ENCODE peak calls at places on chromosomes 13 and 19, in five cellular contexts. I, T, B, E and A are unnamed samples.

GRCh38 chr19:1622007-1622406 is 16.7 kb upstream of the UQCR11 start:
- DNase-seq in I (no peak), T (no peak), B (no peak), E (no peak), A (no peak)

GRCh38 chr13:99766641-99767045 is 204.9 kb downstream of the ZIC5 start:
- DNase-seq in I (no peak), T (no peak), B (no peak), E (no peak), A (no peak)

GRCh38 chr19:42132030-42132628 is at the start of gene POU2F2:
- DNase-seq in I (no peak), T (no peak), B (no peak), E (no peak), A (peak; percentile 91)

GRCh38 chr19:6108721-6109633 is 1.3 kb downstream of the RFX2 start:
- DNase-seq in I (peak; percentile 62), T (peak; percentile 47), B (no peak), E (peak; percentile 60), A (no peak)

GRCh38 chr19:34336781-34337271 is 28.2 kb upstream of the GPI start:
- DNase-seq in I (no peak), T (peak; percentile 32), B (peak; percentile 65), E (peak; percentile 62), A (peak; percentile 62)

GRCh38 chr19:15330801-15331418 is 1.4 kb downstream of the BRD4 start:
- DNase-seq in I (peak; percentile 82), T (peak; percentile 70), B (peak; percentile 19), E (peak; percentile 86), A (no peak)

GRCh38 chr19:35977446-35978222 is 17.4 kb upstream of the SDHAF1 start:
- DNase-seq in I (no peak), T (no peak), B (no peak), E (no peak), A (no peak)

GRCh38 chr13:90485441-90485840 is 862.0 kb upstream of the MIR17HG start:
- DNase-seq in I (peak; percentile 91), T (peak; percentile 80), B (no peak), E (peak; percentile 88), A (no peak)

GRCh38 chr19:19655641-19656343 is 7.7 kb downstream of the ATP13A1 start:
- DNase-seq in I (no peak), T (no peak), B (no peak), E (no peak), A (peak; percentile 28)

GRCh38 chr13:110177790-110178189 is 129.2 kb downstream of the COL4A1 start:
- DNase-seq in I (no peak), T (no peak), B (no peak), E (no peak), A (no peak)

GRCh38 chr13:75362026-75362425 is 119.9 kb downstream of the TBC1D4 start:
- DNase-seq in I (no peak), T (no peak), B (no peak), E (no peak), A (no peak)

GRCh38 chr13:109698779-109699178 is 87.6 kb downstream of the IRS2 start:
- DNase-seq in I (peak; percentile 91), T (peak; percentile 41), B (no peak), E (peak; percentile 69), A (no peak)

GRCh38 chr13:26186995-26187394 is 35.1 kb downstream of the RNF6 start:
- DNase-seq in I (no peak), T (no peak), B (no peak), E (no peak), A (no peak)

GRCh38 chr19:47523473-47523872 is 8.6 kb upstream of the NAPA start:
- DNase-seq in I (no peak), T (no peak), B (no peak), E (no peak), A (no peak)

GRCh38 chr13:99288069-99288468 is 19.1 kb downstream of the GPR183 start:
- DNase-seq in I (peak; percentile 35), T (no peak), B (no peak), E (no peak), A (peak; percentile 57)

GRCh38 chr13:50365683-50366391 is 350.6 kb downstream of the KCNRG start:
- DNase-seq in I (no peak), T (peak; percentile 76), B (no peak), E (no peak), A (no peak)

GRCh38 chr19:7815325-7815724 is 14.7 kb upstream of the EVI5L start:
- DNase-seq in I (no peak), T (no peak), B (no peak), E (no peak), A (no peak)

GRCh38 chr13:110640591-110641029 is 25.3 kb downstream of the NAXD start:
- DNase-seq in I (peak; percentile 53), T (no peak), B (no peak), E (peak; percentile 26), A (no peak)

GRCh38 chr13:33272531-33273124 is 12.9 kb downstream of the STARD13 start:
- DNase-seq in I (no peak), T (peak; percentile 57), B (no peak), E (no peak), A (no peak)

GRCh38 chr19:804419-805160 is 7.3 kb downstream of the PTBP1 start:
- DNase-seq in I (no peak), T (no peak), B (no peak), E (no peak), A (no peak)

GRCh38 chr13:68574053-68574452 is 1343.9 kb upstream of the PCDH9 start:
- DNase-seq in I (no peak), T (no peak), B (no peak), E (no peak), A (no peak)

GRCh38 chr19:38734426-38735256 is 9.6 kb downstream of the CAPN12 start:
- DNase-seq in I (no peak), T (peak; percentile 35), B (no peak), E (no peak), A (no peak)

GRCh38 chr13:113976711-113977684 is 3.1 kb upstream of the C13orf46 start:
- DNase-seq in I (peak; percentile 74), T (peak; percentile 68), B (no peak), E (peak; percentile 82), A (no peak)

GRCh38 chr13:100530645-100531044 is 57.9 kb downstream of the GGACT start:
- DNase-seq in I (no peak), T (no peak), B (no peak), E (peak; percentile 6), A (no peak)

GRCh38 chr13:20997301-20998061 is 63.9 kb downstream of the LATS2 start:
- DNase-seq in I (peak; percentile 99), T (peak; percentile 7), B (no peak), E (peak; percentile 96), A (no peak)

GRCh38 chr19:41302624-41303351 is 7.2 kb upstream of the CCDC97 start:
- DNase-seq in I (no peak), T (no peak), B (no peak), E (no peak), A (peak; percentile 83)

GRCh38 chr19:8324186-8325050 is 3.1 kb downstream of the RPS28 start:
- DNase-seq in I (no peak), T (peak; percentile 32), B (no peak), E (no peak), A (no peak)

GRCh38 chr13:95784161-95784880 is 107.4 kb downstream of the DNAJC3 start:
- DNase-seq in I (peak; percentile 92), T (peak; percentile 62), B (no peak), E (peak; percentile 66), A (no peak)

GRCh38 chr13:84651288-84651687 is 769.0 kb upstream of the SLITRK1 start:
- DNase-seq in I (peak; percentile 88), T (peak; percentile 65), B (no peak), E (peak; percentile 85), A (no peak)

GRCh38 chr19:7989071-7989575 is 16.3 kb downstream of the ELAVL1 start:
- DNase-seq in I (peak; percentile 60), T (peak; percentile 84), B (no peak), E (peak; percentile 19), A (no peak)

DNA sequence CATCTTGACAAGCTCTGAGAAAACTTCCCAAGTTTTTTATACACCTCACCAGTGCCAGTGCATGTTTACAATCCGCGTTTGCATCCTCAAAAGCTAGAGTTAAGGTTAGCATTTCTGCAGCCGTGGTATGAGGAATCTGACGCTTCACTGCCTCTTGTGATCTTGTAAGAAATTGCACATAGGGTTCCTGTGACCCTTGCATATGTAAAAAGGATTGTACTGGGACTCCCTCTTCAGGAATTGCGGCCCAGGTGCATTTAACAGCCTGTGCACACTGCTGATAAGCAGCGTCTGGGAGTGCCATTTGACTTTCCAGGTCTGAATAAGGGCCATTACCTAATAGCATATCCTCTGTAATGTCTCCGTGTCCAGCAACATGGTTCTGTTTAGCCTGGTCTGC is 15.3 kb downstream of the FPR3 start:
- DNase-seq in I (no peak), T (peak; percentile 71), B (no peak), E (peak; percentile 32), A (no peak)
- TF ChIP-seq CTCF in I (no peak), T (peak; percentile 61), B (no peak), E (no peak), A (no peak)

GRCh38 chr13:52738719-52739467 is 727 bp downstream of the CNMD start:
- DNase-seq in I (no peak), T (no peak), B (peak; percentile 67), E (no peak), A (peak; percentile 82)
- TF ChIP-seq CTCF in I (peak; percentile 18), T (no peak), B (peak; percentile 23), E (no peak), A (peak; percentile 66)

GRCh38 chr13:27449081-27449603 is 1.2 kb downstream of the MTIF3 start:
- DNase-seq in I (no peak), T (peak; percentile 3), B (no peak), E (no peak), A (no peak)

GRCh38 chr13:27448308-27448707 is 2.1 kb downstream of the MTIF3 start:
- DNase-seq in I (no peak), T (no peak), B (no peak), E (no peak), A (no peak)

GRCh38 chr13:27450921-27451461 is 627 bp upstream of the MTIF3 start:
- DNase-seq in I (peak; percentile 60), T (peak; percentile 81), B (peak; percentile 46), E (peak; percentile 57), A (peak; percentile 41)

GRCh38 chr13:27446986-27447583 is 3.3 kb downstream of the MTIF3 start:
- DNase-seq in I (no peak), T (no peak), B (no peak), E (no peak), A (no peak)

DNA sequence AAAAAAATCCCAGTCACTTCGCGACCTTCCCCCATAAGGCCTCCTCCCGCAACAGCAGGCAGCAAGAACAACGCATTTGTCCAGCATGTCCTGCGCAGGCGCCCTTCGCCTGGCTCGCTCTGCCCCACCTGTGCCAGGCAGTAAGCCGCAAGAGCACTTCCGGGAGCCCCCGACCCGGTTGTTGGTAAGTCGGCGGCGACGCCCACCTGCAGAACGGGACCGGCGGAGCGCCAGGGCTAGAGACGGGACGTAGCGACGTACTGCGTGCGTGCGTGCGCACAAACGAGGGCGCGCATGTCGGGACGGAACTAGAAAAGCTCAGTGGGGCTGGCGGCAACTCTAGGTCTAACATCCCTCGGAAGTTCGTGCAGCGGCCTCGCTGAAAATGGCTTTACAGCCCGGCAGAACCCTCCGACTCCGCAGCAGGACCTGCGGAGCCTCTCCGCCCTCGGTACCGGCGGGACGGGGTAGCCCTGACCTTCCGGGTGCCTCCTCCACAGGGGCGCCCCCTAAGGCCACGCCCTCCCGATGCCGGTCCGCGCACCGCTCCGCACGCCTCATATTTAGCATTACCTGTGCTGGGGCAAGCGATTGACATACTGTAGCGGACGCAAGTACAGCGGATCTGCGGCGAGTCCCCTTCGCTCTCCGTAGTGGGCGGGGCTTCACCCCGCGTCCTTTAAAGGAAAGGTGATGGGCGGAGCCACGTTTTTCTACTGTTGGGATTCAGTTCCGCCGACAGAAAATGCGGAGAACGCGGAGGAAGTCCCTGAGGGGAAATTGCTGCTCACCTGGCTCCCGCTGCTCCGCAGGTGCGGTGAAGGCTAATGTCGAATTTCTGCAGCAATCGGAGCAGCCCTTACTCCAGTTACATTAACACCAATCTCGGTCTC is at the start of gene MTIF3:
- DNase-seq in I (peak; percentile 88), T (peak; percentile 96), B (peak; percentile 97), E (peak; percentile 92), A (peak; percentile 94)
- TF ChIP-seq CTCF in I (no peak), T (no peak), B (no peak), E (peak; percentile 2), A (no peak)

GRCh38 chr13:92896842-92897241 is 329.8 kb upstream of the GPC6 start:
- DNase-seq in I (peak; percentile 24), T (peak; percentile 63), B (peak; percentile 49), E (peak; percentile 25), A (no peak)
- TF ChIP-seq CTCF in I (no peak), T (peak; percentile 52), B (peak; percentile 25), E (no peak), A (no peak)